ENCODE peak calls at places on chromosome 17, in four cellular contexts. A is A549, X is HepG2, T is GM12878. N is an unnamed sample.

GRCh38 chr17:48492401-48493298 is 38.2 kb downstream of the HOXB1 start:
- DNase-seq in A (peak; percentile 85), X (no peak), T (no peak), N (peak; percentile 86)

GRCh38 chr17:80989586-80989913 is 2.1 kb upstream of the CHMP6 start:
- DNase-seq in A (no peak), X (peak; percentile 39), T (no peak), N (no peak)

GRCh38 chr17:82333279-82334171 is at the start of gene SECTM1:
- DNase-seq in A (no peak), X (no peak), T (no peak), N (no peak)

GRCh38 chr17:37478187-37478586 is 11.5 kb upstream of the DUSP14 start:
- DNase-seq in A (no peak), X (no peak), T (no peak), N (no peak)

GRCh38 chr17:69609495-69610315 is 195.2 kb downstream of the MAP2K6 start:
- DNase-seq in A (no peak), X (peak; percentile 7), T (no peak), N (peak; percentile 13)

GRCh38 chr17:61582593-61582992 is 8.4 kb downstream of the NACA2 start:
- DNase-seq in A (no peak), X (no peak), T (no peak), N (no peak)

GRCh38 chr17:30530346-30531025 is 53.3 kb downstream of the GOSR1 start:
- DNase-seq in A (no peak), X (no peak), T (no peak), N (no peak)

GRCh38 chr17:55527520-55528118 is 16.4 kb upstream of the SMIM36 start:
- DNase-seq in A (peak; percentile 50), X (peak; percentile 39), T (no peak), N (peak; percentile 29)

GRCh38 chr17:61504697-61505096 is 52.5 kb downstream of the TBX4 start:
- DNase-seq in A (peak; percentile 34), X (peak; percentile 81), T (no peak), N (no peak)

GRCh38 chr17:81576621-81577277 is 24.6 kb upstream of the FAAP100 start:
- DNase-seq in A (peak; percentile 99), X (peak; percentile 89), T (no peak), N (no peak)

GRCh38 chr17:41944943-41945342 is 14.5 kb downstream of the ODAD4 start:
- DNase-seq in A (no peak), X (no peak), T (no peak), N (no peak)

GRCh38 chr17:72362466-72363335 is 241.9 kb downstream of the SOX9 start:
- DNase-seq in A (peak; percentile 55), X (peak; percentile 85), T (no peak), N (no peak)

GRCh38 chr17:652310-652709 is 62.3 kb downstream of the VPS53 start:
- DNase-seq in A (no peak), X (no peak), T (no peak), N (no peak)

GRCh38 chr17:30323895-30324319 is 9.9 kb downstream of the TMIGD1 start:
- DNase-seq in A (no peak), X (no peak), T (no peak), N (no peak)

GRCh38 chr17:60664022-60664421 is 13.6 kb upstream of the BCAS3 start:
- DNase-seq in A (no peak), X (no peak), T (no peak), N (no peak)

GRCh38 chr17:44956998-44957981 is 9.7 kb upstream of the KIF18B start:
- DNase-seq in A (no peak), X (no peak), T (no peak), N (no peak)
- TF ChIP-seq CHD4 in A (no peak), X (no peak), T (no peak), N (no peak)

GRCh38 chr17:17661834-17662233 is 19.4 kb upstream of the RAI1 start:
- DNase-seq in A (no peak), X (no peak), T (no peak), N (no peak)
- H3K4me2 ChIP-seq in A (no peak overlapping the region), X (no peak overlapping the region), T (peak overlapping the region; percentile 57), N (no peak overlapping the region)

DNA sequence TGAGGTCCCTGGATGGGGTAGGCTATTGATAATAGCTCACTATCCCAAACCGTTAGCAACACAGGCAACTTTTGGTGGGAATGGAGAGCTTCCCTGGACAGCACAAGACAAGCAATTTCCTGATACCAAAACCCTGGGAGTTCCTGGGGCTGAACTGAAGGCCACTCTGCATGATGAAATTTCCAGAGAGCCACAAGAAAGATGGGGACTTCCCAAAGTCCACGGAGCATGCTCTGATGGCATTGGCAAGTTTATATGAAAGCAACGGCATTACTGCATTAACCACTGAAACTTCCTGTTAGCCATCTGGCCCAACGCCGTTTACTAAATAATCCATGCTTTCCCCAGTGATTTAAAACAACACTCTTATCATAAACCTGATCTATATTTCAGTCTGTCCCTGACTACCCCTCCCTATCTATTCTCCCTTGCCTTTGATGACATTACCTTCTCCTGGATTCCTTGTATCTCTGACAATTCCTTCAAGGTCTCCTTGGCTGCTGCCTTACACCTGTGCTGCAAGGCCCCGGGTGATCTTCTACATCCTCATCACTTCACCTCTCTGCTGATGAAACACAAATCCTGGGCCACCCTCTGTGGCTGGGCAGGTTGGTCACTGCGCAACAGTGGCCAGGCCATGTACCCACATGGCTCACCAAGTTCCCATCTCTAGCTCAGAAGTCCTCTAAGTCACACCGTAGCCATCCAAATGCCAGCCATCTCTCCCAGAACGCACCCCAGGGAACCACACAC is 108.5 kb upstream of the RCVRN start:
- DNase-seq in A (no peak), X (no peak), T (peak; percentile 61), N (no peak)
- TF ChIP-seq CHD4 in A (no peak), X (no peak), T (no peak), N (no peak)

DNA sequence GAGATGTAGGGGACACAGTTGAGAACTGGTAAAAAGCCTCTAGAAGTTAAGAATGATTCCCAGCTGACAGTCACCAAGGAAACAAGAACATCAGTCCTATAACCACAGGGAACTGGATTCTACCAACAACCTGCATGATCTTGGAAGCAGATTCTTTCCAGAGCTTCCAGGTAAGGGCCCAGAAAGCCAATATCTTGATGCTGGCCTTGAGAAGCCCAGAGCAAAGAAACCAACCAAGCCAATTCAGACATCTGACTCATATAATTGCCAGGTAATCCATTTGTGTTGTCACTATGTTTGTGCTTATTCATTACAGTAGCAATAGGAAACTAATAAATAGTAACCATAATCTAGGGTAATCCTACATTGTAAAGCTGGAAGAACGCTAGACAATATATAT is 81.6 kb downstream of the CACNG1 start:
- DNase-seq in A (no peak), X (no peak), T (no peak), N (no peak)
- H3K4me2 ChIP-seq in A (no peak overlapping the region), X (no peak overlapping the region), T (no peak overlapping the region), N (no peak overlapping the region)

GRCh38 chr17:8719291-8720246 is 25.1 kb downstream of the CCDC42 start:
- DNase-seq in A (no peak), X (no peak), T (no peak), N (no peak)
- TF ChIP-seq CHD4 in A (no peak), X (no peak), T (no peak), N (no peak)